ENCODE peak calls at places on chromosomes 2 and 18, in six cellular contexts. N, J, E, R, F and O are unnamed samples. For H3K9me3 and H3K4me1, the result is how much of the 10 kb centered on the place peaks cover.

GRCh38 chr18:58484989-58485962 is 143.6 kb downstream of the ALPK2 start:
- DNase-seq in E (no peak), R (no peak), F (no peak), J (no peak), N (no peak), O (no peak)

GRCh38 chr2:98663521-98664090 is 55.2 kb downstream of the UNC50 start:
- DNase-seq in F (no peak), R (no peak), N (no peak), J (no peak), E (no peak), O (no peak)

GRCh38 chr2:46334389-46335345 is 37.5 kb downstream of the EPAS1 start:
- DNase-seq in N (no peak), E (no peak), F (peak), J (no peak), R (no peak), O (no peak)

GRCh38 chr2:198376677-198377076 is 572.3 kb downstream of the PLCL1 start:
- DNase-seq in R (no peak), N (no peak), F (peak), J (no peak), E (no peak), O (no peak)

GRCh38 chr2:20447437-20448245 is 767 bp downstream of the RHOB start:
- DNase-seq in N (no peak), F (peak), J (peak), E (no peak), R (peak), O (no peak)

GRCh38 chr2:71277536-71278103 is 50.7 kb upstream of the PAIP2B start:
- DNase-seq in R (peak), E (no peak), N (no peak), J (peak), F (no peak), O (no peak)

GRCh38 chr2:14978836-14979235 is 346.3 kb downstream of the LRATD1 start:
- DNase-seq in R (no peak), E (no peak), F (no peak), N (no peak), J (no peak), O (no peak)

GRCh38 chr2:48723125-48723524 is 32.4 kb downstream of the LHCGR start:
- DNase-seq in F (peak), R (no peak), J (no peak), N (no peak), E (no peak), O (no peak)

GRCh38 chr2:66929632-66930385 is 467.3 kb upstream of the ETAA1 start:
- DNase-seq in E (no peak), N (no peak), R (no peak), F (peak), J (peak), O (peak)

GRCh38 chr2:27162151-27163121 is 13.6 kb downstream of the TCF23 start:
- DNase-seq in F (peak), R (no peak), E (no peak), N (no peak), J (no peak), O (no peak)

GRCh38 chr2:38581193-38582147 is 21.3 kb downstream of the HNRNPLL start:
- DNase-seq in N (no peak), J (no peak), R (peak), E (peak), F (peak), O (no peak)

GRCh38 chr2:231037202-231037730 is at the start of gene C2orf72:
- DNase-seq in J (no peak), N (no peak), R (no peak), E (no peak), F (no peak), O (no peak)

GRCh38 chr2:70516596-70516995 is 37.0 kb downstream of the TGFA start:
- DNase-seq in R (no peak), N (no peak), J (no peak), F (no peak), E (peak), O (no peak)

GRCh38 chr2:219870023-219870422 is 242.6 kb downstream of the SLC4A3 start:
- DNase-seq in F (peak), E (no peak), R (no peak), J (no peak), N (no peak), O (no peak)

GRCh38 chr2:186572705-186573104 is 17.2 kb upstream of the ITGAV start:
- DNase-seq in E (no peak), N (no peak), J (no peak), R (no peak), F (no peak), O (peak)

GRCh38 chr2:84940836-84941412 is 30.0 kb upstream of the KCMF1 start:
- DNase-seq in J (no peak), E (no peak), F (no peak), R (no peak), N (no peak), O (no peak)

GRCh38 chr2:33291278-33292013 is 185.0 kb upstream of the RASGRP3 start:
- DNase-seq in E (no peak), F (peak), R (no peak), J (no peak), N (peak), O (no peak)

GRCh38 chr18:40469851-40470250 is 1485.2 kb upstream of the PIK3C3 start:
- DNase-seq in F (no peak), N (no peak), E (no peak), R (no peak), J (no peak), O (no peak)

GRCh38 chr2:128385365-128385764 is 66.7 kb upstream of the HS6ST1 start:
- DNase-seq in R (no peak), J (no peak), E (no peak), F (no peak), N (no peak), O (no peak)

GRCh38 chr18:55607763-55608162 is 19.8 kb upstream of the TCF4 start:
- DNase-seq in J (no peak), R (no peak), E (no peak), F (no peak), N (no peak), O (no peak)

GRCh38 chr2:101124061-101124460 is 27.1 kb downstream of the TBC1D8 start:
- DNase-seq in N (no peak), J (no peak), F (peak), R (no peak), E (no peak), O (no peak)

GRCh38 chr2:98810588-98810928 is 79.6 kb upstream of the MGAT4A start:
- DNase-seq in R (no peak), N (no peak), F (no peak), E (no peak), J (no peak), O (no peak)

GRCh38 chr2:24625728-24626484 is 134.9 kb downstream of the NCOA1 start:
- DNase-seq in N (no peak), F (no peak), E (no peak), R (no peak), J (no peak), O (no peak)

GRCh38 chr18:34659579-34660517 is 50.2 kb upstream of the DTNA start:
- DNase-seq in R (no peak), F (peak), E (no peak), N (no peak), J (peak), O (peak)

GRCh38 chr2:126495189-126495588 is 160.8 kb upstream of the GYPC start:
- DNase-seq in R (no peak), N (no peak), J (no peak), F (no peak), E (no peak), O (no peak)

GRCh38 chr2:222878877-222879601 is 18.2 kb downstream of the ACSL3 start:
- DNase-seq in J (no peak), R (no peak), N (no peak), F (peak), E (no peak), O (no peak)

GRCh38 chr2:85584354-85584856 is at the start of gene VAMP5:
- DNase-seq in E (no peak), R (no peak), F (no peak), J (peak), N (no peak), O (no peak)

GRCh38 chr2:170923799-170924198 is 5.3 kb upstream of the GORASP2 start:
- DNase-seq in R (no peak), F (no peak), E (no peak), J (no peak), N (no peak), O (no peak)
- H3K9me3 ChIP-seq in R (under half), F (under half), E (under half), J (under half), N (under half), O (under half)

GRCh38 chr2:239663364-239663924 is 262.6 kb upstream of the HDAC4 start:
- DNase-seq in F (no peak), R (no peak), N (peak), E (no peak), J (no peak), O (no peak)

GRCh38 chr2:239664216-239664785 is 263.5 kb upstream of the HDAC4 start:
- DNase-seq in J (no peak), F (no peak), E (no peak), N (peak), R (no peak), O (no peak)

GRCh38 chr2:239660390-239661228 is 259.8 kb upstream of the HDAC4 start:
- DNase-seq in E (no peak), F (no peak), J (no peak), N (peak), R (no peak), O (no peak)

GRCh38 chr2:239661334-239662312 is 260.8 kb upstream of the HDAC4 start:
- DNase-seq in J (no peak), R (no peak), F (no peak), N (peak), E (no peak), O (no peak)

DNA sequence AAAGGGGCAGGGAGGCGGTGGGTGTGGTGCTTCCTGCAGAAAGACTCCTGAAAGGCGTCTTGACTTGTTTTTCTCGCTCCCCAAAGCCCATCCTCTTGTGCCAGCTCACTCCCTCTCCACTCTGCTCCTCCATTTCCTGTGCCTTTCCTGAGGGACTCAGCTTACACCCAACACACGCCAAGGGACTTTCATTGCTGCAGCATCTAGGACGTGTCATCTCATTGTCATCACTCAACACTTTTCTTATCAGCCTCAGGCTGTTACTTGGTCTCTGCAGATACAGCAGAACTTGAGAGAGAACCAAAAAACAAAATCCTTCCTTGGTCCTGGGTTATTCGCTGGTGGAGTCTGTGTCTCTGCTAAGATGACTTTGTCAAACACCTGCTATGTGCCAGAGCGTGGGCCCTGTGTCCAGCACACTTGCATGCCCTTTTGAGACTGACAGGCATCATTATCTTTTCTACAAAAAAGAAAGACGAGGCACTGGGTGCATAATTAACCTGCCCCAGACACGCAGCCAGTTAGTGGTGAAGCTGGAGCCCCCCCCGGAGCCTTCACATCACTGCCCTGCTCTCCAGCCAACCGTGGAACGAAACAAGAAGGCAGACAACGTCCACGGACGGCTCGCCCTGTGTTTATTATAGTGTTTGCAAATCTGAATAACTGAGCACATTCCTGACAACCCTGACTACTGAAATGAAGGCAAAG is 261.7 kb upstream of the HDAC4 start:
- DNase-seq in R (no peak), J (no peak), F (no peak), N (peak), E (no peak), O (no peak)
- H3K4me1 ChIP-seq in R (under half), J (under half), F (under half), N (under half), E (under half), O (under half)

DNA sequence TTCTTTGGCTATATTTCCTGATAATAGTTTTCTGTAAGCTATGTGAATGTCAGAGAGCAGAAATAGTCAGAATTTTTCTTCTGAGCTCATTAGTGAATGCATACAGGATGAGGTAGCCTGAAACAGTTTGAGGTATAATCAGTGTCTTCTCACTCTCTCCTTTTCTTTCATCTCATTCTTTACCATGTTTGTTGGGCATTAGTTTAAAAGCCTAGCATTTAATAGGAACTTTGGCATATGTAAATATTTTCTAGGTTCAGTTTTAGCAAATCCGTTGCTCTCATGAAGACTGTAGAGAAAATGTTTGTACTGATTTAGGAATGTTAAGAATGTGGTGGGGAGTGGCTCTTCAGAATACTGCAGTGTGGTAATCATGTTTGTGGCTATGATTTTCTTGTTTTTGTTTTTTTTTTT is 119.4 kb downstream of the PARD3B start:
- DNase-seq in E (no peak), R (no peak), N (no peak), F (peak), J (no peak), O (no peak)
- H3K9me3 ChIP-seq in E (under half), R (under half), N (under half), F (under half), J (under half), O (under half)

DNA sequence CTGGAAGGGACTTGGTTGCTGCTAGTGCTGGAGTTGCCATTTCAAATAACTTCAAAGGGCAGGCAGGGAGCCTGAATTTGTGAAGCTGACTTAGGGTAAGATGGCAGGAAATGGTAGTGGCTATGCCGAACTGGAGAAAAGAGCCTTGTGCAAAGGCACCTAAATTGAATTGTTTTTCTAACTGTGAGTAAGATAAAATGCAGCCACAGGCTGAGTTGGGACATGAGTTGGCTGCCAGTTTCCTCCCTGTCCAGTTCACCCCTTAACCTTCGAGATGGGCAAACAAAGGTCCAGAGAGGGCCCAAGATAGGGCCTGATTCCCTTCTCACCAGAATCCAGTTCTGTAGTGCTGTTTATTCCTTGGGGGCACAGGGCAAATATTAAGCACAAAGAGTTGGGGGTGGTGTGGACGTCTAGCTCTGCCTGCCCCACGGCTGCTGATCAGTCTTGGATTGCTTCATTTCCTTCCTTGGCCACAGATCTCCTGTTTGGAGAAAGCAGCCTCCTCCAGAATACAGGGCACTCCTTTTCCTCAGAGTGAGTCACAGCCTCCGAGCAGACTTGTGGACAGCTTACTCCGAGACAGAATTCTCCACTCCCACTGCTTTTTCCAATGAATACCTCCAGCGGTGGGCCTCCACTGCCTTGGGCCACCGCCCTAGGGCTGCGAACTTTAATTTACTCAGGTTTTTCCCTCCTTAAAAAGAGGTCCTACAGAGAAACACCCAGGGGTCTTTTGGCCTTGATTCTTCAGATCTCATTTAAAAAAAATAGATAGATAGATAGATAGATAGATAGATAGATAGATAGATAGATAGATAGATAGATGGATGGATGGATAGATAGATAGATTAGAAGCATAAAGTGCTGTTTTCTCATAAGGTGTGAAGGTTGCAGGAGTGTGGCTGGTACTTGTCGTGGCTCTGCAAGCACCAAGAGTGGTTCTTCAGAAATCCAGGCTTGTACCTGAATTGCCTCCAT is 18.4 kb upstream of the SLC20A1 start:
- DNase-seq in N (no peak), J (peak), E (no peak), F (peak), R (no peak), O (peak)
- H3K4me1 ChIP-seq in N (under half), J (under half), E (under half), F (under half), R (half or more), O (half or more)

DNA sequence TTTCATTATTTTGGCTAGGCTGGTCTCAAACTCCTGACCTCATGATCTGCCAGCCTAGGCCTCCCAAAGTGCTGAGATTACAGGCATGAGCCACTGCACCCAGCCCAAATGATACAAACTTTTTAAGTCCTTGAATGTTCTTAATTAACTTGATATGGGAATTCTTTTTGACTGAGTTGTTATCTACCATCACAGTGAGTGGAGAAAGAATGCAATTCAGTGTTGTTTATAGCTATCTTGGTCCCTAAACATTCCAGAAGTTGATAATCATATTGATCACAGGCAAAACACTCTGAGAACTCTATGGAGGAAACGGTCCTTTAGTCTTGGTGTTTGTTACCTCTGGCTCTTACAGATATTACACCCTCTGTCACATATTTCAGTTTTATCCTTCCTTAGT is 1072.5 kb downstream of the SUCLG1 start:
- DNase-seq in J (no peak), R (no peak), F (no peak), E (no peak), N (no peak), O (no peak)
- H3K9me3 ChIP-seq in J (under half), R (under half), F (under half), E (under half), N (under half), O (under half)

GRCh38 chr2:218265626-218266025 is 4.3 kb downstream of the AAMP start:
- DNase-seq in F (no peak), R (no peak), J (no peak), E (no peak), N (no peak), O (no peak)
- H3K4me1 ChIP-seq in F (under half), R (under half), J (half or more), E (under half), N (under half), O (under half)

DNA sequence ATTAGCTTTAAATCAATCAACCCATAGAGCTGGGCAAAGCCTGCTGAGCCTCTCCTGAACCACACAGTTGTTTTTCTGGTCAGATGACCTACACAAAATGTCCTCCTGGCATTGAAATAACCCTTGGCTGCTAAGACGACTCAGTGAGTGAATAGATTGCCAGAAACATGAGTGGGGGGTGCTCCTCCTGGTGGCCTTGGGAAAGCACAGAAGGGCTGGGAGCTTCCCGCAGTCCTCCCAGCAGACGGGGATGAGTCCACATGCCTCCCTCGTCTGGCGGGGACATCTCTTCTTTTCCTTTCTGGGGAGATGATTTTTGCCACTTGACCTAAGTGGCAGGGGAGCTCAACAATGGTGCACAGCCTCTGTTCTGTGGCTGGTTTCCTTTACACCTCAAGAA is 15.0 kb downstream of the MAL start:
- DNase-seq in J (no peak), N (no peak), R (no peak), E (no peak), F (no peak), O (no peak)
- H3K9me3 ChIP-seq in J (under half), N (under half), R (under half), E (under half), F (under half), O (under half)

DNA sequence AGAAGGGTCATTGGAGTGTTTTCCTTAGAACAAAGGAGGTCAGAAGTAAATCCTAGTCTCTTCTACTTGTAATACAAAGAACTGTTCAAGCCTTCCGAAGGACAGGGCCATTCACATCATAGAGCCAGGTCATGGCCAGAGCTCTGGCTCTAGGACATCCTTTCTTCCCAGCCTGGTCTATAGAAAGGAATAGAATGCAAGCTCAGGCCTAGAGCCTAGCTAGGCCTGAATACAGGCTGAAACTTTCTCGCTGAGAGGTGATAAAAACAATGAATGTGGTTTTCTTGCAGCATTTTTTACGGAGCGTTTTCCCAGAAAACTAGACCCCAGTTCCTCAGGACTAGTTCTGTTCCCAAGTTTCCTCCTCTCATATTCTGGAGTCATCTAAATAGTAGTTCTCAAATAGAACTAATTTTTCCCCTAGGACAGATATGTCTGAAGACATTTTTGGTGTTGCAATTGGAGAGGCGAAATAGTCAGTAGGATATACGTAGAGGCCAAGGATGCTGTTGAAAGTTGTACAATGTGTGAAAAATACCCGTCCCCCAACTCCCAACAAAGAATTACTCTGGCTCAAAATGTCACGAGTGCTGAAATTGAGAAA is 6.8 kb downstream of the UGT1A6 start:
- DNase-seq in R (no peak), E (no peak), F (no peak), N (no peak), J (no peak), O (no peak)
- H3K4me1 ChIP-seq in R (under half), E (under half), F (under half), N (under half), J (under half), O (under half)